ENCODE peak calls at places on chromosomes 2 and 18, in six cellular contexts. One of them, this sample, is unnamed.

GRCh38 chr18:64032312-64032711 is 62.4 kb downstream of the SERPINB8 start:
- DNase-seq in activated T-cell treated with anti-CD3 and anti-CD28 coated beads for 1 hour: no peak
- DNase-seq in T-cell: no peak
- DNase-seq in memory B cell: no peak
- DNase-seq in renal cortical epithelial cell: no peak
- DNase-seq in H7: no peak
- DNase-seq in this sample: no peak

GRCh38 chr2:44169155-44169898 is 652 bp downstream of the PPM1B start:
- DNase-seq in activated T-cell treated with anti-CD3 and anti-CD28 coated beads for 1 hour: peak
- DNase-seq in T-cell: peak
- DNase-seq in memory B cell: peak
- DNase-seq in renal cortical epithelial cell: peak
- DNase-seq in H7: peak
- DNase-seq in this sample: peak

GRCh38 chr2:238433941-238434845 is 7.5 kb downstream of the ASB1 start:
- DNase-seq in activated T-cell treated with anti-CD3 and anti-CD28 coated beads for 1 hour: no peak
- DNase-seq in T-cell: no peak
- DNase-seq in memory B cell: no peak
- DNase-seq in renal cortical epithelial cell: no peak
- DNase-seq in H7: no peak
- DNase-seq in this sample: no peak

GRCh38 chr2:190720691-190721090 is 71.8 kb downstream of the NAB1 start:
- DNase-seq in activated T-cell treated with anti-CD3 and anti-CD28 coated beads for 1 hour: no peak
- DNase-seq in T-cell: no peak
- DNase-seq in memory B cell: no peak
- DNase-seq in renal cortical epithelial cell: no peak
- DNase-seq in H7: no peak
- DNase-seq in this sample: no peak

GRCh38 chr2:4130651-4131050 is 427.3 kb downstream of the DCDC2C start:
- DNase-seq in activated T-cell treated with anti-CD3 and anti-CD28 coated beads for 1 hour: no peak
- DNase-seq in T-cell: no peak
- DNase-seq in memory B cell: no peak
- DNase-seq in renal cortical epithelial cell: no peak
- DNase-seq in H7: no peak
- DNase-seq in this sample: no peak

GRCh38 chr2:25250331-25251031 is 82.1 kb upstream of the POMC start:
- DNase-seq in activated T-cell treated with anti-CD3 and anti-CD28 coated beads for 1 hour: no peak
- DNase-seq in T-cell: no peak
- DNase-seq in memory B cell: peak
- DNase-seq in renal cortical epithelial cell: peak
- DNase-seq in H7: peak
- DNase-seq in this sample: no peak

GRCh38 chr18:44526705-44527415 is 153.8 kb upstream of the SETBP1 start:
- DNase-seq in activated T-cell treated with anti-CD3 and anti-CD28 coated beads for 1 hour: no peak
- DNase-seq in T-cell: no peak
- DNase-seq in memory B cell: no peak
- DNase-seq in renal cortical epithelial cell: no peak
- DNase-seq in H7: no peak
- DNase-seq in this sample: no peak

GRCh38 chr2:165357758-165358157 is 111.7 kb upstream of the CSRNP3 start:
- DNase-seq in activated T-cell treated with anti-CD3 and anti-CD28 coated beads for 1 hour: no peak
- DNase-seq in T-cell: no peak
- DNase-seq in memory B cell: no peak
- DNase-seq in renal cortical epithelial cell: peak
- DNase-seq in H7: no peak
- DNase-seq in this sample: peak

GRCh38 chr2:85019121-85019520 is 48.2 kb downstream of the KCMF1 start:
- DNase-seq in activated T-cell treated with anti-CD3 and anti-CD28 coated beads for 1 hour: no peak
- DNase-seq in T-cell: no peak
- DNase-seq in memory B cell: no peak
- DNase-seq in renal cortical epithelial cell: peak
- DNase-seq in H7: no peak
- DNase-seq in this sample: no peak

GRCh38 chr2:231457101-231457500 is 7.2 kb downstream of the NCL start:
- DNase-seq in activated T-cell treated with anti-CD3 and anti-CD28 coated beads for 1 hour: no peak
- DNase-seq in T-cell: no peak
- DNase-seq in memory B cell: no peak
- DNase-seq in renal cortical epithelial cell: no peak
- DNase-seq in H7: no peak
- DNase-seq in this sample: no peak

GRCh38 chr2:207504513-207505171 is 25.1 kb upstream of the CREB1 start:
- DNase-seq in activated T-cell treated with anti-CD3 and anti-CD28 coated beads for 1 hour: no peak
- DNase-seq in T-cell: no peak
- DNase-seq in memory B cell: no peak
- DNase-seq in renal cortical epithelial cell: peak
- DNase-seq in H7: peak
- DNase-seq in this sample: peak

GRCh38 chr2:181145645-181146044 is 165.2 kb downstream of the UBE2E3 start:
- DNase-seq in activated T-cell treated with anti-CD3 and anti-CD28 coated beads for 1 hour: no peak
- DNase-seq in T-cell: no peak
- DNase-seq in memory B cell: no peak
- DNase-seq in renal cortical epithelial cell: no peak
- DNase-seq in H7: no peak
- DNase-seq in this sample: no peak

GRCh38 chr18:79575891-79576685 is 103.5 kb upstream of the CTDP1 start:
- DNase-seq in activated T-cell treated with anti-CD3 and anti-CD28 coated beads for 1 hour: no peak
- DNase-seq in T-cell: no peak
- DNase-seq in memory B cell: no peak
- DNase-seq in renal cortical epithelial cell: no peak
- DNase-seq in H7: no peak
- DNase-seq in this sample: no peak

GRCh38 chr2:144403940-144404339 is 116.0 kb downstream of the ZEB2 start:
- DNase-seq in activated T-cell treated with anti-CD3 and anti-CD28 coated beads for 1 hour: no peak
- DNase-seq in T-cell: no peak
- DNase-seq in memory B cell: no peak
- DNase-seq in renal cortical epithelial cell: peak
- DNase-seq in H7: no peak
- DNase-seq in this sample: no peak

GRCh38 chr2:15072836-15073235 is 440.3 kb downstream of the LRATD1 start:
- DNase-seq in activated T-cell treated with anti-CD3 and anti-CD28 coated beads for 1 hour: no peak
- DNase-seq in T-cell: no peak
- DNase-seq in memory B cell: no peak
- DNase-seq in renal cortical epithelial cell: no peak
- DNase-seq in H7: no peak
- DNase-seq in this sample: no peak

GRCh38 chr2:110865188-110865587 is 132.8 kb downstream of the ACOXL start:
- DNase-seq in activated T-cell treated with anti-CD3 and anti-CD28 coated beads for 1 hour: no peak
- DNase-seq in T-cell: no peak
- DNase-seq in memory B cell: no peak
- DNase-seq in renal cortical epithelial cell: peak
- DNase-seq in H7: no peak
- DNase-seq in this sample: no peak

GRCh38 chr2:234496835-234497591 is at the start of gene ARL4C:
- DNase-seq in activated T-cell treated with anti-CD3 and anti-CD28 coated beads for 1 hour: peak
- DNase-seq in T-cell: peak
- DNase-seq in memory B cell: peak
- DNase-seq in renal cortical epithelial cell: peak
- DNase-seq in H7: peak
- DNase-seq in this sample: peak

GRCh38 chr2:65390134-65390533 is 42.3 kb downstream of the SPRED2 start:
- DNase-seq in activated T-cell treated with anti-CD3 and anti-CD28 coated beads for 1 hour: no peak
- DNase-seq in T-cell: no peak
- DNase-seq in memory B cell: peak
- DNase-seq in renal cortical epithelial cell: no peak
- DNase-seq in H7: no peak
- DNase-seq in this sample: no peak

GRCh38 chr18:8391068-8391467 is 218.2 kb upstream of the RAB12 start:
- DNase-seq in activated T-cell treated with anti-CD3 and anti-CD28 coated beads for 1 hour: no peak
- DNase-seq in T-cell: no peak
- DNase-seq in memory B cell: no peak
- DNase-seq in renal cortical epithelial cell: no peak
- DNase-seq in H7: no peak
- DNase-seq in this sample: no peak

GRCh38 chr18:37565985-37566478 is 434 bp upstream of the CELF4 start:
- DNase-seq in activated T-cell treated with anti-CD3 and anti-CD28 coated beads for 1 hour: no peak
- DNase-seq in T-cell: no peak
- DNase-seq in memory B cell: no peak
- DNase-seq in renal cortical epithelial cell: no peak
- DNase-seq in H7: peak
- DNase-seq in this sample: peak

GRCh38 chr2:232296766-232297525 is 81.6 kb upstream of the ALPP start:
- DNase-seq in activated T-cell treated with anti-CD3 and anti-CD28 coated beads for 1 hour: no peak
- DNase-seq in T-cell: no peak
- DNase-seq in memory B cell: no peak
- DNase-seq in renal cortical epithelial cell: peak
- DNase-seq in H7: no peak
- DNase-seq in this sample: no peak

GRCh38 chr2:53652131-53652530 is 115.5 kb upstream of the CHAC2 start:
- DNase-seq in activated T-cell treated with anti-CD3 and anti-CD28 coated beads for 1 hour: no peak
- DNase-seq in T-cell: no peak
- DNase-seq in memory B cell: no peak
- DNase-seq in renal cortical epithelial cell: no peak
- DNase-seq in H7: no peak
- DNase-seq in this sample: no peak

GRCh38 chr2:85257359-85258193 is 70.2 kb downstream of the TGOLN2 start:
- DNase-seq in activated T-cell treated with anti-CD3 and anti-CD28 coated beads for 1 hour: no peak
- DNase-seq in T-cell: no peak
- DNase-seq in memory B cell: no peak
- DNase-seq in renal cortical epithelial cell: no peak
- DNase-seq in H7: no peak
- DNase-seq in this sample: no peak

GRCh38 chr2:26897807-26898479 is 50.0 kb downstream of the DPYSL5 start:
- DNase-seq in activated T-cell treated with anti-CD3 and anti-CD28 coated beads for 1 hour: no peak
- DNase-seq in T-cell: no peak
- DNase-seq in memory B cell: no peak
- DNase-seq in renal cortical epithelial cell: no peak
- DNase-seq in H7: no peak
- DNase-seq in this sample: no peak